ENCODE peak calls at places on chromosomes 6 and 20, in seven cellular contexts. T, R, G, Z, H, B and P are unnamed samples.

GRCh38 chr6:145887969-145888368 is 73.4 kb upstream of the FBXO30 start:
- DNase-seq in T (no peak), R (no peak), G (no peak), Z (peak; percentile 64), H (no peak), B (peak; percentile 21), P (peak; percentile 43)

GRCh38 chr6:45148711-45149341 is 179.3 kb upstream of the RUNX2 start:
- DNase-seq in T (no peak), R (no peak), G (no peak), Z (no peak), H (no peak), B (no peak), P (no peak)

GRCh38 chr20:35232575-35232974 is 6.1 kb downstream of the MMP24 start:
- DNase-seq in T (no peak), R (no peak), G (no peak), Z (no peak), H (no peak), B (no peak), P (peak; percentile 84)

GRCh38 chr6:161169690-161170089 is 104.2 kb downstream of the AGPAT4 start:
- DNase-seq in T (peak; percentile 48), R (no peak), G (peak; percentile 64), Z (peak; percentile 8), H (no peak), B (no peak), P (peak; percentile 76)

GRCh38 chr20:50186151-50186885 is 4.3 kb upstream of the CEBPB start:
- DNase-seq in T (peak; percentile 87), R (peak; percentile 99), G (peak; percentile 96), Z (peak; percentile 84), H (peak; percentile 91), B (peak; percentile 78), P (peak; percentile 86)

GRCh38 chr6:116536216-116536621 is 9.3 kb downstream of the TRAPPC3L start:
- DNase-seq in T (no peak), R (no peak), G (no peak), Z (peak; percentile 77), H (peak; percentile 12), B (peak; percentile 48), P (peak; percentile 55)

GRCh38 chr20:41540916-41541315 is 77.3 kb downstream of the CHD6 start:
- DNase-seq in T (no peak), R (no peak), G (no peak), Z (no peak), H (no peak), B (no peak), P (no peak)

GRCh38 chr20:61514805-61515505 is 262.9 kb downstream of the CDH4 start:
- DNase-seq in T (no peak), R (no peak), G (no peak), Z (no peak), H (no peak), B (no peak), P (no peak)

GRCh38 chr6:16481680-16482079 is 243.3 kb downstream of the GMPR start:
- DNase-seq in T (no peak), R (no peak), G (no peak), Z (no peak), H (peak; percentile 64), B (peak; percentile 87), P (no peak)

GRCh38 chr6:157995458-157995857 is 13.8 kb downstream of the SYNJ2 start:
- DNase-seq in T (no peak), R (no peak), G (no peak), Z (no peak), H (no peak), B (no peak), P (no peak)

GRCh38 chr6:7765575-7766325 is 39.9 kb downstream of the BMP6 start:
- DNase-seq in T (no peak), R (no peak), G (no peak), Z (no peak), H (no peak), B (no peak), P (peak; percentile 44)

GRCh38 chr6:168158280-168158979 is 79.4 kb upstream of the FRMD1 start:
- DNase-seq in T (peak; percentile 55), R (no peak), G (no peak), Z (no peak), H (no peak), B (no peak), P (peak; percentile 51)

GRCh38 chr6:157715766-157716171 is 107.3 kb upstream of the SNX9 start:
- DNase-seq in T (no peak), R (no peak), G (peak; percentile 54), Z (no peak), H (no peak), B (no peak), P (peak; percentile 67)

GRCh38 chr6:31729979-31730630 is 1.0 kb upstream of the DDAH2 start:
- DNase-seq in T (no peak), R (peak; percentile 95), G (peak; percentile 84), Z (peak; percentile 82), H (peak; percentile 49), B (peak; percentile 65), P (peak; percentile 89)

GRCh38 chr20:36591854-36592641 is 13.5 kb upstream of the RAB5IF start:
- DNase-seq in T (no peak), R (peak; percentile 45), G (no peak), Z (no peak), H (peak; percentile 49), B (peak; percentile 62), P (peak; percentile 68)

GRCh38 chr6:31401403-31401802 is 2.0 kb upstream of the MICA start:
- DNase-seq in T (no peak), R (no peak), G (no peak), Z (no peak), H (no peak), B (no peak), P (peak; percentile 96)

GRCh38 chr6:157269261-157269794 is 54.0 kb downstream of the TMEM242 start:
- DNase-seq in T (no peak), R (no peak), G (peak; percentile 65), Z (no peak), H (no peak), B (no peak), P (peak; percentile 38)

GRCh38 chr20:37901667-37902503 is 1.0 kb upstream of the VSTM2L start:
- DNase-seq in T (no peak), R (peak; percentile 49), G (peak; percentile 68), Z (peak; percentile 39), H (no peak), B (no peak), P (peak; percentile 77)

GRCh38 chr20:50149481-50150254 is 3.9 kb downstream of the PEDS1 start:
- DNase-seq in T (no peak), R (no peak), G (no peak), Z (no peak), H (no peak), B (no peak), P (no peak)

GRCh38 chr6:35154947-35155346 is 13.8 kb upstream of the TCP11 start:
- DNase-seq in T (no peak), R (no peak), G (no peak), Z (no peak), H (no peak), B (no peak), P (no peak)

GRCh38 chr20:24743641-24744040 is 205.4 kb upstream of the CST7 start:
- DNase-seq in T (no peak), R (no peak), G (no peak), Z (no peak), H (no peak), B (no peak), P (no peak)

GRCh38 chr6:31970604-31971271 is 1.2 kb downstream of the DXO start:
- DNase-seq in T (peak; percentile 41), R (no peak), G (peak; percentile 69), Z (no peak), H (no peak), B (no peak), P (no peak)

GRCh38 chr20:56630086-56630493 is 984 bp downstream of the TFAP2C start:
- DNase-seq in T (no peak), R (peak; percentile 85), G (no peak), Z (no peak), H (no peak), B (no peak), P (peak; percentile 78)

GRCh38 chr6:113630365-113630737 is 226.8 kb upstream of the MARCKS start:
- DNase-seq in T (no peak), R (no peak), G (no peak), Z (no peak), H (no peak), B (no peak), P (peak; percentile 38)

GRCh38 chr6:24006246-24006645 is 119.8 kb upstream of the NRSN1 start:
- DNase-seq in T (no peak), R (no peak), G (no peak), Z (no peak), H (no peak), B (no peak), P (no peak)

GRCh38 chr20:11852801-11853200 is 64.9 kb upstream of the BTBD3 start:
- DNase-seq in T (no peak), R (no peak), G (no peak), Z (no peak), H (no peak), B (no peak), P (peak; percentile 66)

GRCh38 chr6:42251500-42251899 is 33.8 kb upstream of the MRPS10 start:
- DNase-seq in T (no peak), R (no peak), G (no peak), Z (no peak), H (no peak), B (no peak), P (no peak)

GRCh38 chr6:119096683-119097310 is 18.3 kb upstream of the FAM184A start:
- DNase-seq in T (no peak), R (no peak), G (peak; percentile 59), Z (no peak), H (no peak), B (no peak), P (no peak)

GRCh38 chr20:2109425-2110210 is 8.0 kb downstream of the STK35 start:
- DNase-seq in T (no peak), R (no peak), G (no peak), Z (no peak), H (no peak), B (no peak), P (peak; percentile 48)